ENCODE peak calls at places on chromosomes 2 and 18, in four cellular contexts. Q is GM23248, V is mammary epithelial cell, K is fibroblast of lung. A is an unnamed sample. For H3K36me3, the result is how much of the 10 kb centered on the place peaks cover.

GRCh38 chr2:128797533-128797932 is 478.9 kb upstream of the HS6ST1 start:
- DNase-seq in Q (no peak), V (no peak), K (no peak), A (no peak)

GRCh38 chr2:238573065-238573778 is 146.5 kb downstream of the ASB1 start:
- DNase-seq in Q (no peak), V (no peak), K (no peak), A (no peak)

GRCh38 chr2:61620244-61621159 is 82.3 kb upstream of the XPO1 start:
- DNase-seq in Q (peak), V (peak), K (peak), A (peak)

GRCh38 chr2:55232084-55232862 is at the start of the genes CLHC1 and RPS27A:
- DNase-seq in Q (peak), V (peak), K (peak), A (peak)

GRCh38 chr18:56593906-56594305 is 44.5 kb downstream of the TXNL1 start:
- DNase-seq in Q (peak), V (peak), K (peak), A (peak)

GRCh38 chr2:170456914-170457313 is 258.2 kb upstream of the SP5 start:
- DNase-seq in Q (no peak), V (no peak), K (no peak), A (no peak)

GRCh38 chr2:234158812-234159211 is 108.3 kb downstream of the SPP2 start:
- DNase-seq in Q (peak), V (peak), K (no peak), A (peak)

GRCh38 chr2:171523339-171523931 is 1.2 kb downstream of the CYBRD1 start:
- DNase-seq in Q (peak), V (peak), K (peak), A (peak)

GRCh38 chr2:151315381-151315903 is 26.0 kb upstream of the NMI start:
- DNase-seq in Q (peak), V (no peak), K (peak), A (no peak)

GRCh38 chr2:85705680-85706039 is 11.5 kb downstream of the GNLY start:
- DNase-seq in Q (peak), V (peak), K (peak), A (peak)

GRCh38 chr2:196516541-196516940 is 123.0 kb upstream of the CCDC150 start:
- DNase-seq in Q (peak), V (no peak), K (no peak), A (no peak)

GRCh38 chr2:154577390-154577789 is 121.1 kb upstream of the KCNJ3 start:
- DNase-seq in Q (no peak), V (no peak), K (no peak), A (no peak)

GRCh38 chr2:126843046-126843445 is 55.6 kb upstream of the TEX51 start:
- DNase-seq in Q (no peak), V (no peak), K (no peak), A (no peak)

GRCh38 chr2:68853035-68853434 is 18.2 kb downstream of the BMP10 start:
- DNase-seq in Q (peak), V (no peak), K (peak), A (peak)

DNA sequence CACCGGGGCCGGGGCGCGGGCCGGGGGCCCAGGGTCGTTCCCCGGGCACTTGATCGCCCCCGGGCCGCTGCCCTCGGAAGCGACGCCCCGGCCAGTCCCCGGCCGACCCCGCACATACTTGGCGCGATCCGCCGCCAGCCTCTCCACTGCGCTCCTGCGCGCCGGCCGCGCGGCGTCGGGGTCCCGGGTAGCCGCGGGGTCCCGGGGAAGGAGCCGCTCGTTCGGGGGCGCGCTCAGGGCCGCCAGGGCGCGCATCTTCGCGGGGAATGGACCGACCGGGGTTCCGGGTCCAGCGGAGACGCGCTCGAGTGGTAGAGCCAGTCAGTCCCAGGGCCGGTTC is 204 bp downstream of the FAM110C start:
- DNase-seq in Q (no peak), V (no peak), K (no peak), A (no peak)
- TF ChIP-seq EZH2 in Q (no peak), V (no peak), K (no peak), A (peak)

DNA sequence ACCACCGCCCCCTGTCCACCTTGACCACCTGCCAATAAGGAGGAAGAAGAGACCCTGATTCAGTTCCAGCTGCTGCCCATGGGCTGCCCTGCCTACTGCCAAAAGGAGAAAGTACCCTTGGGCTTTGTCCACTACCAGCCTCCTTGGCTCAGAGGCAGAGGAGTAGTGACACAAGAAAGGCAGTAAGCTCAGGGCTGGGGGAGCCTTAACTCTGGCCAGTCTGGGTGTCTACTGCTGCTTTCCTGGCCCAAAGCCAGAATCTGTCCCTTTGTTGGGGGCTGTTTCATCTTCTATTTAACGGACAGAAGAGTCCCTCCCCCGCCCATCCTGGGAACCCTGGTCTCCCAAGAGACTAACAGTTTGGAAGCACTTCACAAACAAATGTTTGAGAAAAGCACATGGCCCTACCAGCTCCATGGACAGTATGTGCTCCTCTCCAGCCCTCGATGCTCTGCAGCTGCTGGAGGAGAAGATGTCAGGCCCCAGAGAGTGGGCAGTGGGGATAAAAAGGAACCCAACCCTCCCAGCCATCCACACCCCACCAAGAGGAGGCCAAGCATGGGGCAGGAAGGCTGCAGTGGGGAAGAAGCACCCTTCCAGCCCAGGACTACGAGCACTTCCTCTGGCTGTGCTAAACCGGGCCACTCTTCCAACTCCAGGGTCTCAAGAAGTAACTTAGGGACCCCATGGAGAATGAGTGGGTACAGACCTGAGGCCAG is 1.3 kb downstream of the ATG9A start:
- DNase-seq in Q (peak), V (peak), K (no peak), A (no peak)
- H3K36me3 ChIP-seq in Q (under half), V (under half), K (under half), A (under half)

DNA sequence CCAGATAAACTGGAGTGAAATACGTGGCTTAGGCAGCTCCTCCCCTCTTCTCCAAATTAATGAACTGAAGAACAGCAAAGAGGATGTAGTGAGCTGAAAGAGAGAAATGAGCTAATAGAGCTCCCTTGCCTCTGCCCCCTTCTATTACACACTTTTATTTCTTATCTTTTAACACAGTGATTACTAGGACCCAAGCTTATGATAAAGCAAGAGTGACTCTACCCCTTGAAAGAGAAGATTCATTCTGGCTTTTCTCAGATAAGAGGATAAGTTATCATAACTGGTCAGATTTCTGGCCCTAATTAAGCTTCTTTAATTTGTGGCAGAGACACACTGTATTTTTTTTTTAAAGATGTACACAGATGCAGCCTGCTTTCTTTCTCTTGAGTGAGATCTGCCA is 102.2 kb downstream of the MSTN start:
- DNase-seq in Q (no peak), V (no peak), K (no peak), A (no peak)
- H2AFZ ChIP-seq in Q (peak), V (no peak), K (peak), A (no peak)

DNA sequence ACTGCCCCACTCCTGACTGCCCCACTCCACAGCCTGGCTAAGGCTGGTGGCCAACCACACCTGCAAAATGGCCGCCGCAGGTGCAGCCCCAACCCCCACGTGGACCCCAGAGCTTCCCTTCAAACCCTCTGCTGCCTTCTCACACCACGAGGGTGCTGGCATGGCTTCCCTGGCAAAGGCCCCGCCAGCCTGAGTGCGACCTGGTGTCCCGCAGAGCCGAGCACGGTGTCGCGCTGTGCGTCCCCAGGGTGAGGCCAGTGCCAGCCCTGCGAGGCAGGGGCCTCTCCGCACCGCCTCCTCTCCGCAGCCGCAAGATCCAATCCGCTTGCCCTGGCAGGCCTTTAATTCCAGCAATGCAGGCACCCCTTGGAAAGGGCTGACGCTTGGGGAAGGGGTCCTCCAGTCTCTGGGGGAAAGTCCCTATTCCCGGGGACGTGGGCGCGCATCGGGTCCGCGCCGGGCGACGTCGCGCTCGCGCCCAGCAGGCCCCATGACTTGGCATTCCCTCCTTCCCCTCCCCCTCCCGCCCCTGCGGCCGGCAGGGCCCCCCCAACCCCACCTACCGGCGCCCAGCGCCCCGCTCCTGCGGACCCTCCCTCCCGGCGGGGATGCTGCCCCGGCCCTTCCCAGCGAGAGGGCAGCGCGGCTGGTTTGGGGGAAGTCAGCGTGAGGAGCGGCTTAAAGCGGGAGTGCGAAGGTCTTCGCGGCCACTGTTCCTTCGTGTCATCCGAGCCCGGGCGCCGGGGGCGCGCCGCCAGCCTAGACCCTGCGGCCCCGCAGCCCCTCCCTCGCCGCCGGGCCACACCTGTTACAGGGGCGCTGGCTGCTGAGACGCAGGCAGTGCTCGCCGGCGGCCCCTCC is 1.2 kb downstream of the KIF1A start:
- DNase-seq in Q (no peak), V (no peak), K (no peak), A (no peak)
- TF ChIP-seq EZH2 in Q (no peak), V (peak), K (peak), A (peak)

GRCh38 chr2:101884423-101884822 is 107.3 kb upstream of the IL1R2 start:
- DNase-seq in Q (no peak), V (no peak), K (no peak), A (no peak)

GRCh38 chr2:101883860-101884259 is 107.9 kb upstream of the IL1R2 start:
- DNase-seq in Q (peak), V (peak), K (peak), A (peak)

GRCh38 chr2:101882948-101883347 is 108.8 kb upstream of the IL1R2 start:
- DNase-seq in Q (no peak), V (no peak), K (no peak), A (no peak)

GRCh38 chr2:101889460-101890098 is 102.2 kb upstream of the IL1R2 start:
- DNase-seq in Q (no peak), V (no peak), K (no peak), A (no peak)

GRCh38 chr2:101887328-101887727 is 104.4 kb upstream of the IL1R2 start:
- DNase-seq in Q (peak), V (no peak), K (no peak), A (no peak)
- H3K36me3 ChIP-seq in Q (half or more), V (half or more), K (under half), A (half or more)